ENCODE peak calls at places on chromosomes 4 and X, in six cellular contexts. V is lung, M is fibroblast of the aortic adventitia, B is progenitor cell of endocrine pancreas, I is IMR-90, P is AG04449. K is an unnamed sample.

GRCh38 chr4:168656055-168656660 is 159.3 kb downstream of the PALLD start:
- DNase-seq in V (no peak), M (peak), B (no peak), I (peak), P (peak), K (peak)

GRCh38 chr4:184826315-184827266 is 823 bp upstream of the ACSL1 start:
- DNase-seq in V (no peak), M (no peak), B (no peak), I (peak), P (no peak), K (no peak)

GRCh38 chr4:170990989-170991589 is 822.1 kb upstream of the GALNTL6 start:
- DNase-seq in V (no peak), M (no peak), B (peak), I (no peak), P (no peak), K (no peak)

GRCh38 chrX:48705876-48706275 is 9.3 kb downstream of the SUV39H1 start:
- DNase-seq in V (no peak), M (no peak), B (no peak), I (no peak), P (no peak), K (no peak)

GRCh38 chrX:41293269-41293668 is 40.7 kb upstream of the DDX3X start:
- DNase-seq in V (no peak), M (no peak), B (no peak), I (no peak), P (no peak), K (no peak)

GRCh38 chrX:47181301-47181700 is 12.3 kb upstream of the UBA1 start:
- DNase-seq in V (no peak), M (no peak), B (no peak), I (no peak), P (no peak), K (no peak)

GRCh38 chr4:139922625-139923024 is 231.4 kb downstream of the MAML3 start:
- DNase-seq in V (no peak), M (peak), B (no peak), I (peak), P (no peak), K (peak)

GRCh38 chr4:41185614-41186609 is 28.4 kb downstream of the APBB2 start:
- DNase-seq in V (no peak), M (no peak), B (no peak), I (peak), P (no peak), K (peak)

GRCh38 chrX:108437354-108437753 is 868 bp downstream of the COL4A6 start:
- DNase-seq in V (no peak), M (no peak), B (no peak), I (no peak), P (no peak), K (no peak)

GRCh38 chr4:172791841-172792240 is 376.8 kb upstream of the GALNT7 start:
- DNase-seq in V (no peak), M (no peak), B (no peak), I (no peak), P (no peak), K (no peak)

GRCh38 chr4:25863906-25864418 is 1.2 kb upstream of the SEL1L3 start:
- DNase-seq in V (no peak), M (no peak), B (no peak), I (no peak), P (no peak), K (no peak)

GRCh38 chr4:186027405-186027804 is 41.6 kb upstream of the TLR3 start:
- DNase-seq in V (no peak), M (no peak), B (no peak), I (no peak), P (no peak), K (no peak)

GRCh38 chr4:102734591-102735385 is 26.0 kb downstream of the MANBA start:
- DNase-seq in V (no peak), M (no peak), B (no peak), I (peak), P (no peak), K (peak)

GRCh38 chrX:9510366-9510765 is 45.5 kb downstream of the TBL1X start:
- DNase-seq in V (no peak), M (no peak), B (no peak), I (no peak), P (no peak), K (no peak)

GRCh38 chr4:3358660-3359059 is 65.8 kb downstream of the RGS12 start:
- DNase-seq in V (peak), M (no peak), B (no peak), I (no peak), P (no peak), K (no peak)

GRCh38 chrX:47420967-47421366 is 50.6 kb downstream of the ZNF157 start:
- DNase-seq in V (no peak), M (no peak), B (no peak), I (no peak), P (no peak), K (no peak)

GRCh38 chr4:186770446-186771175 is 47.0 kb upstream of the FAT1 start:
- DNase-seq in V (no peak), M (peak), B (no peak), I (peak), P (peak), K (peak)

DNA sequence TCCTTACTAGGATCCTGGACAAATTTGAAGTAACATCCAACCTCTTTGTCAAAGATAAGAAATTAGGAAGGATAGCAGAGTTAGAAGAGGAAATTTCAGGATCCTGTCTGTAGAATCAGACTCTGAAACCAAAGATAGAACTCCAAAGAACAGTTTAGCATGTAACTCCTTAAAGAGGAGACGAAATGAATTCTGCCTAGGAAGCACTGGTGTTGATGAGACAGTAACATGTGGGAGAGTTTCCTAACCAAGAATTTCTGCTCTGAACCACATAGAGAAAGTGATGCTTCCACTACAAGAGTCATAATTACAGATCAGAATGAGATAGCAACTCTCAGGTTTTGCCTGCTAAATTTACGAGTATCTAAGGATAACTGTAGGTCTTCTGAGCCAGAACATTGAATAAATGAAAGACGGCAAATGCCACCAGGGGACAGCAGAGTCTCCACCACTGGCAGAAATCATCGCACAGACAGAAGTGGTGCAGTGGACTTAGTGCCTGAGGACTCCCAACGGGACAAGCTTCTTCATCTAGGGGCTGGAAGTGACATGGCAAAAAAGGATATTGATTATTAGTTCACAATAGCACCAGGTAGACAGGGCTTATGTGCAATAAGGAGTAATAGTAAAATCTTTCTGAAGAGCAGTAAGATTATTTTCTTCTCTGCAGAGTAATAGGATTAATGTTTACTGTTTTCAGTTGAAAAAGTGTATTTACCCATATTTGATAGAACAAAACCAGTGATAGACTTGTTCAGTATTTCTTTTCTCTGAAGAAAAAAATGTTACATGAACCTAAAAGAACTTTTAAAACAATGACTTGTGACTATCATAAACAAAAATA is 6.7 kb upstream of the PPID start:
- DNase-seq in V (peak), M (peak), B (peak), I (peak), P (no peak), K (peak)
- TF ChIP-seq CTCF in V (peak), M (peak), B (peak), I (peak), P (peak), K (peak)

GRCh38 chr4:129254126-129254525 is 158.2 kb downstream of the C4orf33 start:
- DNase-seq in V (no peak), M (no peak), B (no peak), I (no peak), P (no peak), K (no peak)

GRCh38 chr4:129248621-129249020 is 152.7 kb downstream of the C4orf33 start:
- DNase-seq in V (no peak), M (no peak), B (no peak), I (no peak), P (no peak), K (no peak)

DNA sequence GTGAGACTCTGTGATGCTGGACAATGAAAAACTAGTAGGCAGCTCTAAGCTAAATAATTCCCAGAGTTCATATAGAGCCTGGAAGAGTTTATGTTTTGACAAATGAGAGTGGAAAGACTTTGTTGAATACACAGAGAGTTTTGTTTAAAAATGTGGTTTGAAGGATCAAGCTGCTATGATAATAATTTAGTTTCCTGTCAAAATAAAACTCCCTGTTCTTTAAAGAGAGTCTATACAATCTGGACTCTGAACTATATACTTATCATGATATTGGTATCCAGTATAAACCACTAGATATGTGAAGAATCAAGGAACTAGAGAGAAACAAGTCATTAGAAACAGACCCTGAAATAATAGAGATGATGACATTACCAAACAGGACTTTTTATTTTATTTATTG is 158.6 kb downstream of the C4orf33 start:
- DNase-seq in V (no peak), M (no peak), B (no peak), I (peak), P (no peak), K (no peak)
- TF ChIP-seq CTCF in V (no peak), M (no peak), B (no peak), I (no peak), P (no peak), K (no peak)

DNA sequence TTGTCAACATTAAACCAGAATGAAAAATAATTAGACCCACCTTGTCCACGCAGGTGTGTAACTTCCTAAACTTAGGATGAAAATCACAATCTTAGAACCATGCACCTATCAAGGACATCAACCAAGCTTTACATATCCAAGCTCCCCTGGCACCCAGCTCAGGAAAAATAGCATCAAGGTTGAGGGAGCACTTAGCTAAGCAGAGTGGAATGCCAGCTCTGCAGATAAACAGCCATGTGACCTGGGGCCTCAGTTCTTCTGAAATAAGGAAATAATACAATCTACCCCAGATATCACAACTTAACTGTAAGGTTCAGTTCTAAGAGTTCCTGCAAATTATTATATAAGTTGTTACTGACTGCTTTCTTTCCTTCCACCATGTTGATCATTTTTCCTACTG is 64.7 kb downstream of the DHX15 start:
- DNase-seq in V (no peak), M (peak), B (no peak), I (peak), P (no peak), K (peak)
- TF ChIP-seq CTCF in V (no peak), M (no peak), B (no peak), I (no peak), P (no peak), K (no peak)

DNA sequence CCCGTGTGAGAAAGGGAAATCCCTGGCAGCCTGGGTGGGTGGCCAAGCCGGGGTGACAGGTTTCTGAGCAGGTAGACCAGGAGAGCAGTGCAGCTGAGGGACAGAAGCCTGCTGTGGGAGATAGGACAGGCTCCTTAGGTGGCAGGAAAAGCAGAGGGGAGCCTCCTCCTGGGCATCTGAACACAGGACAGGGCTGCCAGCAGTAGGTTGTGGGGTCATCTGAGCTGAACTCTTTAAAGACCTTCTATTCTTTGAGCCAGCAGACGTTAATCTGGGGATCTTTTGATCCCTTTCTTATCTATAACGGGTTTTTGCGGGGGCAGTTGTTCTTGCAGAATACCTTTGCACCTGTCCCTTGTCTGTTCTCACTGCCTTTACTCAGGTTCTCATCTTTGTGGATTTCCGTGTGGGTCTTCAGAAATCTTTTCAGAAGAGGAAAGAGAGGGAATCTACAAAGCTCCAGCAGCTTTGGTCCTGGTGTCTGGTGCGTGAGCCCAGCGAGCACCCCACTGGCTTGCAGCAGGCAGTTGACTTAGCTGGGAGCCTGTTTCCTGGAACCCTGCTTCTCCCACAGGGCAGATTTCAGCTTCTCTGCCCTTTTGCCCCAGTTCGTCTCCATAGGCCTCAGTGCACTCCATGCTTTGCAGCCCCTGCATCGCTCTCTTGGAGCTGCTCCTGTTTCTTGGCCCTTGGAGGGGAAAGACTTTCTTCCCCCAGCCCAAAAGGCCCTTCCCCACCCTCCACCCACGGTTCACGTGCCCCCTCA is 35.8 kb upstream of the TADA2B start:
- DNase-seq in V (no peak), M (no peak), B (no peak), I (no peak), P (no peak), K (no peak)
- TF ChIP-seq CTCF in V (no peak), M (no peak), B (no peak), I (no peak), P (no peak), K (no peak)

DNA sequence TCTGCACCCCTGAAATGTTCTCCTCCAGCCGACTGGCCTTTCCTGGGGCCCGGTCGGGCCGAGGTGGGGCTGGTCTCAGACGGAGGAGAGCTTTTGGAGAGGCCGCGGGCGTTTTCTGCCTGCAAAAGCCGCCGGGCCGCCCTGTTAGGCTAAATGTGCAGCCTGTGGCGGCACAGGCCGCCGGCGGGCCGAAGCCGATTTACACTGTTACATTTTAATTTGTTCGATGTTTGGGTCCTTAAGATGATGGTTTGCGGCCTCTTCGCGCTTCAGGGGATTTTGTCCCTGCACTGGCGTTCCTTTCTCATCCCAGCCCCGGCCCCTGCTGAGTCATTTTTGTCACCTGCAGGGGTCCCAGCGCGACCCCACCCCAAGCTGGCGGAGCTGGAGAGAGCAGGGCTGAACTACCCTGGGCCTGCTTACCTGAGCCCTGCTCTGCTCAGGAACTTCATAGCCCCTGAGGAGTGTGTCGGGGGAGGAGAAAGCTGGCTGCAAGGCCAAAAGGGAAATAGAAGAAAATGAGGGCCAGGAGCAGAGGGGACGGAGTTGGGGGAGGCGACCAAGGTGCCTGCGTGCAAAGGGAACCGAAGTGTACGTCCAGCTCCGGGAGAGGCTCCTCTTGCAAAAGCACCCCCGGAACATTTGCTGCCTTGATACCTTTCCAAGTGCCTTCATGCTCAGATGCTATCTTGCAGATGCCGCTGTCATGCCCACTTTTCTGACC is 861 bp upstream of the RBBP7 start:
- DNase-seq in V (no peak), M (no peak), B (peak), I (no peak), P (no peak), K (peak)
- TF ChIP-seq CTCF in V (no peak), M (no peak), B (no peak), I (no peak), P (no peak), K (no peak)

GRCh38 chr4:120771907-120772306 is 150.6 kb downstream of the PRDM5 start:
- DNase-seq in V (no peak), M (no peak), B (no peak), I (no peak), P (no peak), K (no peak)
- TF ChIP-seq CTCF in V (no peak), M (no peak), B (no peak), I (no peak), P (no peak), K (no peak)

K was measured in AG10803.